ENCODE peak calls at places on chromosomes 3 and 15, in eight cellular contexts. K is AG09309; N is EH; D is effector memory CD8-positive, alpha-beta T cell; A is midbrain; F is HFFc6; R is GM23338; W is NCI-H345. C is an unnamed sample.

GRCh38 chr3:44883999-44884431 is 9.6 kb downstream of the TGM4 start:
- DNase-seq in K (peak; percentile 89), N (peak; percentile 91), D (no peak), A (no peak), F (peak; percentile 73), R (no peak), W (peak; percentile 66), C (no peak)

GRCh38 chr3:123148772-123149171 is 53.0 kb upstream of the SEC22A start:
- DNase-seq in K (no peak), N (no peak), D (no peak), A (no peak), F (no peak), R (no peak), W (no peak), C (no peak)

GRCh38 chr3:128362026-128362965 is 104.4 kb downstream of the DNAJB8 start:
- DNase-seq in K (no peak), N (no peak), D (no peak), A (no peak), F (no peak), R (no peak), W (no peak), C (no peak)

GRCh38 chr3:161508852-161509477 is 12.4 kb downstream of the OTOL1 start:
- DNase-seq in K (no peak), N (no peak), D (no peak), A (no peak), F (peak; percentile 0), R (peak; percentile 27), W (no peak), C (no peak)

GRCh38 chr3:150736316-150736719 is 26.7 kb downstream of the SIAH2 start:
- DNase-seq in K (no peak), N (no peak), D (no peak), A (no peak), F (no peak), R (peak; percentile 72), W (no peak), C (no peak)

GRCh38 chr3:38968403-38968802 is 83.3 kb downstream of the SCN11A start:
- DNase-seq in K (no peak), N (no peak), D (no peak), A (no peak), F (no peak), R (no peak), W (no peak), C (no peak)

GRCh38 chr3:181486496-181486895 is 225.2 kb upstream of the SOX2 start:
- DNase-seq in K (no peak), N (no peak), D (no peak), A (peak; percentile 49), F (no peak), R (no peak), W (no peak), C (no peak)

GRCh38 chr15:79432345-79433311 is 492 bp downstream of the MINAR1 start:
- DNase-seq in K (no peak), N (no peak), D (no peak), A (no peak), F (no peak), R (peak; percentile 75), W (peak; percentile 13), C (peak; percentile 74)

GRCh38 chr3:4656059-4656458 is 162.9 kb downstream of the ITPR1 start:
- DNase-seq in K (peak; percentile 46), N (peak; percentile 76), D (no peak), A (peak; percentile 68), F (peak; percentile 68), R (peak; percentile 91), W (peak; percentile 59), C (peak; percentile 60)

GRCh38 chr3:173857154-173857553 is 459.6 kb downstream of the NLGN1 start:
- DNase-seq in K (no peak), N (no peak), D (no peak), A (no peak), F (no peak), R (no peak), W (no peak), C (no peak)

GRCh38 chr3:134161817-134162396 is 88.8 kb downstream of the RYK start:
- DNase-seq in K (no peak), N (peak; percentile 4), D (no peak), A (no peak), F (no peak), R (peak; percentile 73), W (no peak), C (no peak)

GRCh38 chr3:189488241-189488767 is 142.9 kb upstream of the TP63 start:
- DNase-seq in K (peak; percentile 23), N (peak; percentile 16), D (no peak), A (no peak), F (no peak), R (no peak), W (no peak), C (no peak)